ENCODE peak calls at places on chromosomes 7 and 10, in ten cellular contexts. T is esophagus squamous epithelium; V is Caco-2; H is dorsolateral prefrontal cortex; R is H7; C is AG04450; D is GM23248; X is bronchial epithelial cell; B is thoracic aorta; J is naive thymus-derived CD4-positive, alpha-beta T cell. Y is an unnamed sample.

GRCh38 chr10:33347227-33347626 is 12.8 kb upstream of the NRP1 start:
- DNase-seq in C (no peak), B (no peak), D (peak; percentile 69), V (no peak), R (no peak), J (no peak), T (no peak), H (no peak), X (peak; percentile 69), Y (no peak)

GRCh38 chr7:42232275-42232674 is 4.7 kb downstream of the GLI3 start:
- DNase-seq in C (no peak), R (no peak), D (peak; percentile 82), J (no peak), V (no peak), T (no peak), X (peak; percentile 87), B (no peak), H (no peak), Y (no peak)

GRCh38 chr7:66739477-66739876 is 1.1 kb upstream of the RABGEF1 start:
- DNase-seq in C (no peak), V (no peak), H (no peak), D (peak; percentile 36), B (no peak), J (no peak), X (no peak), T (no peak), R (no peak), Y (no peak)

GRCh38 chr10:110600487-110601101 is 33.1 kb downstream of the SMC3 start:
- DNase-seq in H (no peak), V (peak; percentile 72), R (peak; percentile 39), T (no peak), X (peak; percentile 76), C (peak; percentile 38), J (no peak), D (peak; percentile 71), B (no peak), Y (peak; percentile 49)

GRCh38 chr10:14953452-14954000 is 370 bp downstream of the DCLRE1C start:
- DNase-seq in D (peak; percentile 83), X (peak; percentile 49), V (no peak), C (peak; percentile 7), R (peak; percentile 78), J (no peak), B (peak; percentile 7), H (peak; percentile 35), T (peak; percentile 60), Y (no peak)

GRCh38 chr10:123381271-123381670 is 227.1 kb downstream of the BUB3 start:
- DNase-seq in J (no peak), D (peak; percentile 56), B (no peak), X (peak; percentile 83), C (no peak), H (no peak), T (no peak), R (no peak), V (no peak), Y (no peak)

GRCh38 chr7:28315565-28316420 is 96.5 kb upstream of the CREB5 start:
- DNase-seq in J (no peak), C (no peak), X (peak; percentile 55), R (no peak), D (peak; percentile 54), V (no peak), T (no peak), H (no peak), B (no peak), Y (no peak)

GRCh38 chr7:29328050-29328449 is 133.5 kb downstream of the CHN2 start:
- DNase-seq in C (no peak), D (no peak), X (no peak), H (no peak), R (no peak), B (no peak), V (no peak), T (no peak), J (no peak), Y (no peak)

GRCh38 chr7:3518546-3518945 is 217.5 kb downstream of the SDK1 start:
- DNase-seq in D (no peak), X (peak; percentile 13), C (no peak), R (no peak), B (no peak), T (no peak), J (no peak), V (no peak), H (no peak), Y (no peak)

GRCh38 chr10:50536617-50537252 is 87.0 kb downstream of the SGMS1 start:
- DNase-seq in T (no peak), C (no peak), X (peak; percentile 76), R (no peak), H (no peak), D (peak; percentile 79), B (no peak), V (no peak), J (no peak), Y (no peak)

GRCh38 chr7:25805027-25805687 is 346.8 kb upstream of the NFE2L3 start:
- DNase-seq in X (peak; percentile 48), C (no peak), J (no peak), D (peak; percentile 35), R (no peak), T (no peak), H (no peak), V (no peak), B (no peak), Y (no peak)

GRCh38 chr10:87658383-87658795 is 1.3 kb upstream of the PAPSS2 start:
- DNase-seq in V (no peak), J (no peak), D (peak; percentile 15), H (no peak), B (no peak), R (no peak), T (no peak), C (no peak), X (no peak), Y (no peak)

GRCh38 chr7:130734525-130735272 is 692 bp upstream of the KLF14 start:
- DNase-seq in C (no peak), V (no peak), D (no peak), R (peak; percentile 52), H (no peak), T (no peak), J (no peak), X (peak; percentile 13), B (no peak), Y (no peak)

GRCh38 chr7:130735273-130735716 is 1.3 kb upstream of the KLF14 start:
- DNase-seq in B (no peak), D (no peak), H (no peak), R (no peak), C (no peak), V (no peak), T (no peak), X (no peak), J (no peak), Y (no peak)

GRCh38 chr7:130736298-130736900 is 2.4 kb upstream of the KLF14 start:
- DNase-seq in D (no peak), R (no peak), T (no peak), B (no peak), V (no peak), H (no peak), J (no peak), C (no peak), X (no peak), Y (no peak)

GRCh38 chr7:130733866-130734524 is at the start of gene KLF14:
- DNase-seq in C (no peak), J (peak; percentile 26), H (no peak), T (no peak), X (no peak), V (peak; percentile 46), D (peak; percentile 66), R (peak; percentile 79), B (no peak), Y (peak; percentile 42)

GRCh38 chr7:130732980-130733865 is 784 bp downstream of the KLF14 start:
- DNase-seq in T (no peak), R (peak; percentile 82), X (no peak), J (peak; percentile 15), D (peak; percentile 41), V (peak; percentile 65), C (no peak), H (no peak), B (no peak), Y (no peak)
- H3K27me3 ChIP-seq in T (peaks cover 32% of the 10 kb centered on the region), R (peaks cover 81% of the 10 kb centered on the region), X (peaks cover 39% of the 10 kb centered on the region), J (peaks cover 30% of the 10 kb centered on the region), D (peaks cover 41% of the 10 kb centered on the region), V (peaks cover 2% of the 10 kb centered on the region), C (peaks cover 67% of the 10 kb centered on the region), H (peaks cover 68% of the 10 kb centered on the region), B (peaks cover 10% of the 10 kb centered on the region), Y (peaks cover 45% of the 10 kb centered on the region)

GRCh38 chr7:31096198-31096881 is 44.2 kb downstream of the ADCYAP1R1 start:
- DNase-seq in X (no peak), C (no peak), R (peak; percentile 13), J (no peak), D (no peak), H (no peak), V (no peak), B (no peak), T (no peak), Y (no peak)
- H3K27me3 ChIP-seq in X (no peaks in the 10 kb centered on the region), C (peaks cover 3% of the 10 kb centered on the region), R (no peaks in the 10 kb centered on the region), J (no peaks in the 10 kb centered on the region), D (peaks cover 5% of the 10 kb centered on the region), H (no peaks in the 10 kb centered on the region), V (peaks cover 6% of the 10 kb centered on the region), B (no peaks in the 10 kb centered on the region), T (no peaks in the 10 kb centered on the region), Y (no peaks in the 10 kb centered on the region)

DNA sequence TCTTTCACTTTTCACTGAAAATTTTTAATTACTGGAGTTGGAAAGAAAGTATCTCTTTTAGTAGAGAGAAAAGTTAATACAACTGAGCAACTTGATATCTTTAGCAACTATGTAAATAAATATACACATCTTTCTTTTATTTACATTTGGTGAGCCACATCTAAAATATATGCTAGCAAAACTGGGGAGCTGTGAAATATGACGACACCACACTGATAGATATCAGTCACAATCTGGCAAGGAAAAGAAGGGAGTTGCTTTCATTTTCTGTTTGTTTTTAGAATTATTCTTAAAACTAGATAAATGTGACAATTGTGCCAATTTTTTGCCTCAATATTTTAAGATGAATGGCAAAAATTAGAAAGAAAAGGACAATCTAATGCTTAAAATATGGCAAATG is 2.7 kb upstream of the ZNF804B start:
- DNase-seq in D (no peak), C (no peak), V (no peak), H (no peak), T (no peak), J (no peak), X (no peak), R (no peak), B (no peak), Y (no peak)
- H3K27me3 ChIP-seq in D (peaks cover 29% of the 10 kb centered on the region), C (no peaks in the 10 kb centered on the region), V (no peaks in the 10 kb centered on the region), H (peaks cover 40% of the 10 kb centered on the region), T (peaks cover 20% of the 10 kb centered on the region), J (no peaks in the 10 kb centered on the region), X (peaks cover 17% of the 10 kb centered on the region), R (peaks cover 37% of the 10 kb centered on the region), B (no peaks in the 10 kb centered on the region), Y (peaks cover 6% of the 10 kb centered on the region)

GRCh38 chr10:3020311-3020710 is 47.0 kb upstream of the PFKP start:
- DNase-seq in X (no peak), V (no peak), T (no peak), D (no peak), B (no peak), C (no peak), J (no peak), R (no peak), H (no peak), Y (no peak)
- H3K27me3 ChIP-seq in X (no peaks in the 10 kb centered on the region), V (peaks cover 2% of the 10 kb centered on the region), T (no peaks in the 10 kb centered on the region), D (peaks cover 11% of the 10 kb centered on the region), B (no peaks in the 10 kb centered on the region), C (peaks cover 14% of the 10 kb centered on the region), J (no peaks in the 10 kb centered on the region), R (no peaks in the 10 kb centered on the region), H (no peaks in the 10 kb centered on the region), Y (no peaks in the 10 kb centered on the region)